ENCODE peak calls at places on chromosome 20, in five cellular contexts. X is NCI-H510A treated with DMSO at 0.1 percent for 48 hours; Y is stimulated activated CD4-positive, alpha-beta T cell treated with anti-CD3 and anti-CD28 coated beads, Interleukin-12 subunit alpha, Interleukin-12 subunit beta, amount 100 ng/mL, for 48 hours; N is B cell; U is stimulated activated CD8-positive, alpha-beta memory T cell treated with anti-CD3 and anti-CD28 coated beads, Interleukin-4, amount 100 ng/mL, for 48 hours. B is an unnamed sample.

GRCh38 chr20:12702312-12702711 is 306.5 kb upstream of the SPTLC3 start:
- DNase-seq in U (no peak), Y (no peak), X (no peak), N (no peak), B (no peak)

GRCh38 chr20:25376236-25376635 is 14.4 kb downstream of the ABHD12 start:
- DNase-seq in X (no peak), Y (no peak), U (no peak), N (no peak), B (no peak)

GRCh38 chr20:12306107-12306506 is 388.4 kb downstream of the BTBD3 start:
- DNase-seq in X (peak), U (no peak), Y (no peak), N (no peak), B (no peak)

GRCh38 chr20:4134861-4135379 is 119.6 kb upstream of the RNF24 start:
- DNase-seq in X (no peak), U (peak), N (no peak), Y (no peak), B (no peak)

GRCh38 chr20:61958773-61959172 is 106.9 kb downstream of the TAF4 start:
- DNase-seq in N (no peak), X (no peak), Y (no peak), U (peak), B (no peak)

GRCh38 chr20:39289831-39290230 is 327.7 kb downstream of the DHX35 start:
- DNase-seq in Y (no peak), N (no peak), X (no peak), U (no peak), B (no peak)

GRCh38 chr20:24470782-24471582 is 1.6 kb downstream of the SYNDIG1 start:
- DNase-seq in Y (no peak), X (no peak), N (no peak), U (no peak), B (no peak)

GRCh38 chr20:2507464-2507863 is 1.3 kb downstream of the ZNF343 start:
- DNase-seq in U (no peak), X (no peak), Y (no peak), N (no peak), B (no peak)

GRCh38 chr20:20366551-20366895 is 1.4 kb upstream of the INSM1 start:
- DNase-seq in Y (no peak), X (peak), U (no peak), N (peak), B (no peak)

GRCh38 chr20:34634392-34634791 is 42.5 kb downstream of the PIGU start:
- DNase-seq in N (no peak), X (no peak), Y (no peak), U (no peak), B (no peak)

GRCh38 chr20:24206995-24207394 is 218.4 kb upstream of the GGTLC1 start:
- DNase-seq in X (no peak), U (no peak), N (no peak), Y (no peak), B (no peak)

GRCh38 chr20:37764333-37764935 is 70.6 kb downstream of the CTNNBL1 start:
- DNase-seq in Y (no peak), U (no peak), N (no peak), X (no peak), B (no peak)

GRCh38 chr20:38059832-38060231 is 26.3 kb downstream of the RPRD1B start:
- DNase-seq in N (no peak), X (no peak), U (no peak), Y (no peak), B (no peak)

GRCh38 chr20:58829531-58829941 is 21.2 kb downstream of the GNAS-AS1 start:
- DNase-seq in U (no peak), X (no peak), N (no peak), Y (no peak), B (no peak)

GRCh38 chr20:21607971-21608735 is 94.3 kb upstream of the NKX2-2 start:
- DNase-seq in U (no peak), Y (no peak), X (peak), N (no peak), B (no peak)

GRCh38 chr20:46232575-46232974 is 75.7 kb downstream of the CDH22 start:
- DNase-seq in N (no peak), Y (no peak), X (peak), U (no peak), B (no peak)

GRCh38 chr20:49770634-49771033 is 42.0 kb upstream of the SLC9A8 start:
- DNase-seq in U (no peak), X (no peak), N (no peak), Y (no peak), B (no peak)

GRCh38 chr20:44074252-44075151 is 112.5 kb downstream of the JPH2 start:
- DNase-seq in X (no peak), U (peak), N (no peak), Y (no peak), B (no peak)